ENCODE peak calls at places on chromosomes 3 and 15, in ten cellular contexts. One of them, this sample, is unnamed.

GRCh38 chr3:101941253-101942039 is 92.1 kb downstream of the NFKBIZ start:
- DNase-seq in SK-N-SH: no peak
- DNase-seq in upper lobe of right lung: no peak
- DNase-seq in IMR-90: peak
- DNase-seq in ascending aorta: no peak
- DNase-seq in sigmoid colon: no peak
- DNase-seq in fibroblast of lung: peak
- DNase-seq in cardiac muscle cell: peak
- DNase-seq in lower lobe of right lung: no peak
- DNase-seq in PC-9: no peak
- DNase-seq in this sample: no peak

GRCh38 chr3:141268281-141268680 is 36.7 kb downstream of the PXYLP1 start:
- DNase-seq in fibroblast of lung: no peak
- DNase-seq in IMR-90: no peak
- DNase-seq in SK-N-SH: no peak
- DNase-seq in ascending aorta: no peak
- DNase-seq in lower lobe of right lung: no peak
- DNase-seq in upper lobe of right lung: peak
- DNase-seq in cardiac muscle cell: no peak
- DNase-seq in PC-9: no peak
- DNase-seq in sigmoid colon: no peak
- DNase-seq in this sample: no peak

GRCh38 chr15:88693191-88693590 is 54.4 kb downstream of the ISG20 start:
- DNase-seq in lower lobe of right lung: no peak
- DNase-seq in upper lobe of right lung: no peak
- DNase-seq in ascending aorta: no peak
- DNase-seq in PC-9: no peak
- DNase-seq in SK-N-SH: no peak
- DNase-seq in sigmoid colon: no peak
- DNase-seq in fibroblast of lung: no peak
- DNase-seq in cardiac muscle cell: no peak
- DNase-seq in IMR-90: no peak
- DNase-seq in this sample: no peak

GRCh38 chr15:84967380-84967779 is 14.3 kb upstream of the PDE8A start:
- DNase-seq in cardiac muscle cell: no peak
- DNase-seq in IMR-90: no peak
- DNase-seq in PC-9: no peak
- DNase-seq in upper lobe of right lung: no peak
- DNase-seq in lower lobe of right lung: no peak
- DNase-seq in ascending aorta: no peak
- DNase-seq in fibroblast of lung: no peak
- DNase-seq in SK-N-SH: no peak
- DNase-seq in sigmoid colon: no peak
- DNase-seq in this sample: no peak

GRCh38 chr3:126985143-126985985 is 2.4 kb downstream of the PLXNA1 start:
- DNase-seq in fibroblast of lung: no peak
- DNase-seq in sigmoid colon: no peak
- DNase-seq in ascending aorta: no peak
- DNase-seq in upper lobe of right lung: no peak
- DNase-seq in PC-9: no peak
- DNase-seq in lower lobe of right lung: no peak
- DNase-seq in SK-N-SH: peak
- DNase-seq in IMR-90: no peak
- DNase-seq in cardiac muscle cell: no peak
- DNase-seq in this sample: no peak

GRCh38 chr3:113829576-113830354 is 8.8 kb upstream of the GRAMD1C start:
- DNase-seq in sigmoid colon: no peak
- DNase-seq in lower lobe of right lung: no peak
- DNase-seq in upper lobe of right lung: no peak
- DNase-seq in IMR-90: no peak
- DNase-seq in ascending aorta: no peak
- DNase-seq in SK-N-SH: no peak
- DNase-seq in cardiac muscle cell: peak
- DNase-seq in fibroblast of lung: no peak
- DNase-seq in PC-9: no peak
- DNase-seq in this sample: no peak

GRCh38 chr3:71725279-71725991 is at the start of gene EIF4E3:
- DNase-seq in sigmoid colon: peak
- DNase-seq in fibroblast of lung: peak
- DNase-seq in cardiac muscle cell: peak
- DNase-seq in PC-9: no peak
- DNase-seq in SK-N-SH: peak
- DNase-seq in IMR-90: peak
- DNase-seq in lower lobe of right lung: peak
- DNase-seq in upper lobe of right lung: peak
- DNase-seq in ascending aorta: peak
- DNase-seq in this sample: peak

GRCh38 chr3:47780727-47781325 is 867 bp downstream of the SMARCC1 start:
- DNase-seq in sigmoid colon: no peak
- DNase-seq in SK-N-SH: peak
- DNase-seq in PC-9: no peak
- DNase-seq in lower lobe of right lung: no peak
- DNase-seq in ascending aorta: no peak
- DNase-seq in cardiac muscle cell: peak
- DNase-seq in upper lobe of right lung: no peak
- DNase-seq in fibroblast of lung: peak
- DNase-seq in IMR-90: peak
- DNase-seq in this sample: no peak

GRCh38 chr3:50356553-50356952 is 2.8 kb downstream of the TMEM115 start:
- DNase-seq in IMR-90: no peak
- DNase-seq in upper lobe of right lung: no peak
- DNase-seq in sigmoid colon: no peak
- DNase-seq in fibroblast of lung: no peak
- DNase-seq in lower lobe of right lung: no peak
- DNase-seq in ascending aorta: no peak
- DNase-seq in cardiac muscle cell: peak
- DNase-seq in PC-9: no peak
- DNase-seq in SK-N-SH: no peak
- DNase-seq in this sample: no peak

GRCh38 chr3:44648564-44649229 is at the start of gene ZNF35:
- DNase-seq in PC-9: peak
- DNase-seq in cardiac muscle cell: peak
- DNase-seq in fibroblast of lung: peak
- DNase-seq in ascending aorta: peak
- DNase-seq in SK-N-SH: peak
- DNase-seq in lower lobe of right lung: peak
- DNase-seq in sigmoid colon: peak
- DNase-seq in upper lobe of right lung: peak
- DNase-seq in IMR-90: peak
- DNase-seq in this sample: peak

GRCh38 chr3:149703474-149703873 is 45.6 kb upstream of the WWTR1 start:
- DNase-seq in SK-N-SH: no peak
- DNase-seq in sigmoid colon: peak
- DNase-seq in cardiac muscle cell: peak
- DNase-seq in fibroblast of lung: peak
- DNase-seq in IMR-90: peak
- DNase-seq in upper lobe of right lung: no peak
- DNase-seq in PC-9: no peak
- DNase-seq in ascending aorta: no peak
- DNase-seq in lower lobe of right lung: no peak
- DNase-seq in this sample: no peak

GRCh38 chr15:71899665-71900064 is 89.3 kb downstream of the NR2E3 start:
- DNase-seq in lower lobe of right lung: no peak
- DNase-seq in upper lobe of right lung: no peak
- DNase-seq in sigmoid colon: no peak
- DNase-seq in SK-N-SH: no peak
- DNase-seq in IMR-90: no peak
- DNase-seq in ascending aorta: no peak
- DNase-seq in fibroblast of lung: no peak
- DNase-seq in cardiac muscle cell: no peak
- DNase-seq in PC-9: no peak
- DNase-seq in this sample: no peak

GRCh38 chr3:37887062-37887461 is 25.4 kb downstream of the CTDSPL start:
- DNase-seq in cardiac muscle cell: no peak
- DNase-seq in SK-N-SH: no peak
- DNase-seq in IMR-90: no peak
- DNase-seq in PC-9: no peak
- DNase-seq in sigmoid colon: no peak
- DNase-seq in fibroblast of lung: no peak
- DNase-seq in ascending aorta: no peak
- DNase-seq in lower lobe of right lung: peak
- DNase-seq in upper lobe of right lung: peak
- DNase-seq in this sample: no peak

GRCh38 chr15:71152542-71152941 is 37.3 kb downstream of the THSD4 start:
- DNase-seq in SK-N-SH: no peak
- DNase-seq in upper lobe of right lung: no peak
- DNase-seq in IMR-90: no peak
- DNase-seq in sigmoid colon: no peak
- DNase-seq in fibroblast of lung: no peak
- DNase-seq in lower lobe of right lung: no peak
- DNase-seq in cardiac muscle cell: peak
- DNase-seq in ascending aorta: no peak
- DNase-seq in PC-9: no peak
- DNase-seq in this sample: no peak

GRCh38 chr3:98188553-98188952 is 22.1 kb downstream of the OR5H15 start:
- DNase-seq in lower lobe of right lung: no peak
- DNase-seq in fibroblast of lung: no peak
- DNase-seq in PC-9: no peak
- DNase-seq in ascending aorta: no peak
- DNase-seq in cardiac muscle cell: no peak
- DNase-seq in sigmoid colon: no peak
- DNase-seq in SK-N-SH: peak
- DNase-seq in upper lobe of right lung: no peak
- DNase-seq in IMR-90: no peak
- DNase-seq in this sample: no peak
- TF ChIP-seq CTCF in lower lobe of right lung: peak
- TF ChIP-seq CTCF in fibroblast of lung: no peak
- TF ChIP-seq CTCF in PC-9: peak
- TF ChIP-seq CTCF in ascending aorta: no peak
- TF ChIP-seq CTCF in cardiac muscle cell: no peak
- TF ChIP-seq CTCF in sigmoid colon: no peak
- TF ChIP-seq CTCF in SK-N-SH: peak
- TF ChIP-seq CTCF in upper lobe of right lung: peak
- TF ChIP-seq CTCF in IMR-90: peak
- TF ChIP-seq CTCF in this sample: no peak

DNA sequence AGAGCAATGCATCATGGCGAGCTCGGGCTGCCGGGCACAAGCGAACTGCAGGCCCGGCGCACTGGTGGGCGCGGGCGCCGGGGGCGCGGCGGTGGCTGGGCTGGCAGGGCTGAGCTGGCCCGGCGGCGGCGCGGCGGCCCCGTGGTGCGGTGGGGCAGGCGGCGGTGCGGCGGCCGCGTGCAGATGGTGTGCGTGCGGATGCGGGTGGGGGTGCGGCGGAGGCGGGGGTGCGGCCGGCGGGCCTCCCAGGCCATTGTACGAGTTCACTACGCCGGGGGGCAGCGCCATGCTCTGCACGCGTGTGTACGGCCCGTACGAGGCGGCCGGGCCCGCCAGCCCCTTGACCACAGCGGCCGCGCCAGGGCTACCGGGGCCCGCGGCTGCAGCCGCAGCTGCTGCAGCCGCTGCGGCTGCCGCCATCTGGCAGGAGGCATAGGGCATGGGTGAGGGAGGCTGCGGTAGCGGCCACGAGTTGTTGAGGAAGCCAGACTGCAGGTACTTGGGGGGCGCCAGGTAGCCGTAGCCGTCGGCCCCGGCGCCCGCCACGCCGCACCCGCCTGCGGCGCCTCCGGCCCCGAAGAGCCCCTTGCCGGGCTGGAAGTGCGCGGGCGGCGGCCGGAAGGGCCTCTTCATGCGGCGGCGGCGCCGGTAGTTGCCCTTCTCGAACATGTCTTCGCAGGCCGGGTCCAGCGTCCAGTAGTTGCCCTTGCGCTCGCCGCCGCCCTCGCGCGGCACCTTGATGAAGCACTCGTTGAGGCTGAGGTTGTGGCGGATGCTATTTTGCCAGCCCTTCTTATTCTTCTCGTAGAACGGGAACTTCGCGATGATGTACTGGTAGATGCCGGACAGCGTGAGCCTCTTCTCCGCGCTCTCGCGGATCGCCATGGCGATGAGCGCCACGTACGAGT is 1.0 kb downstream of the FOXL2 start:
- DNase-seq in fibroblast of lung: peak
- DNase-seq in PC-9: no peak
- DNase-seq in upper lobe of right lung: no peak
- DNase-seq in cardiac muscle cell: no peak
- DNase-seq in sigmoid colon: no peak
- DNase-seq in ascending aorta: no peak
- DNase-seq in lower lobe of right lung: no peak
- DNase-seq in IMR-90: peak
- DNase-seq in SK-N-SH: peak
- DNase-seq in this sample: peak
- H3K27ac ChIP-seq in fibroblast of lung: no peak
- H3K27ac ChIP-seq in PC-9: no peak
- H3K27ac ChIP-seq in upper lobe of right lung: no peak
- H3K27ac ChIP-seq in cardiac muscle cell: no peak
- H3K27ac ChIP-seq in sigmoid colon: no peak
- H3K27ac ChIP-seq in ascending aorta: no peak
- H3K27ac ChIP-seq in lower lobe of right lung: no peak
- H3K27ac ChIP-seq in IMR-90: no peak
- H3K27ac ChIP-seq in SK-N-SH: no peak
- H3K27ac ChIP-seq in this sample: no peak

GRCh38 chr15:101652098-101652782 is at the start of gene TM2D3:
- DNase-seq in cardiac muscle cell: peak
- DNase-seq in PC-9: peak
- DNase-seq in sigmoid colon: peak
- DNase-seq in IMR-90: peak
- DNase-seq in lower lobe of right lung: peak
- DNase-seq in ascending aorta: peak
- DNase-seq in fibroblast of lung: peak
- DNase-seq in SK-N-SH: peak
- DNase-seq in upper lobe of right lung: peak
- DNase-seq in this sample: peak
- TF ChIP-seq CTCF in cardiac muscle cell: peak
- TF ChIP-seq CTCF in PC-9: peak
- TF ChIP-seq CTCF in sigmoid colon: peak
- TF ChIP-seq CTCF in IMR-90: peak
- TF ChIP-seq CTCF in lower lobe of right lung: peak
- TF ChIP-seq CTCF in ascending aorta: peak
- TF ChIP-seq CTCF in fibroblast of lung: peak
- TF ChIP-seq CTCF in SK-N-SH: peak
- TF ChIP-seq CTCF in upper lobe of right lung: peak
- TF ChIP-seq CTCF in this sample: peak

DNA sequence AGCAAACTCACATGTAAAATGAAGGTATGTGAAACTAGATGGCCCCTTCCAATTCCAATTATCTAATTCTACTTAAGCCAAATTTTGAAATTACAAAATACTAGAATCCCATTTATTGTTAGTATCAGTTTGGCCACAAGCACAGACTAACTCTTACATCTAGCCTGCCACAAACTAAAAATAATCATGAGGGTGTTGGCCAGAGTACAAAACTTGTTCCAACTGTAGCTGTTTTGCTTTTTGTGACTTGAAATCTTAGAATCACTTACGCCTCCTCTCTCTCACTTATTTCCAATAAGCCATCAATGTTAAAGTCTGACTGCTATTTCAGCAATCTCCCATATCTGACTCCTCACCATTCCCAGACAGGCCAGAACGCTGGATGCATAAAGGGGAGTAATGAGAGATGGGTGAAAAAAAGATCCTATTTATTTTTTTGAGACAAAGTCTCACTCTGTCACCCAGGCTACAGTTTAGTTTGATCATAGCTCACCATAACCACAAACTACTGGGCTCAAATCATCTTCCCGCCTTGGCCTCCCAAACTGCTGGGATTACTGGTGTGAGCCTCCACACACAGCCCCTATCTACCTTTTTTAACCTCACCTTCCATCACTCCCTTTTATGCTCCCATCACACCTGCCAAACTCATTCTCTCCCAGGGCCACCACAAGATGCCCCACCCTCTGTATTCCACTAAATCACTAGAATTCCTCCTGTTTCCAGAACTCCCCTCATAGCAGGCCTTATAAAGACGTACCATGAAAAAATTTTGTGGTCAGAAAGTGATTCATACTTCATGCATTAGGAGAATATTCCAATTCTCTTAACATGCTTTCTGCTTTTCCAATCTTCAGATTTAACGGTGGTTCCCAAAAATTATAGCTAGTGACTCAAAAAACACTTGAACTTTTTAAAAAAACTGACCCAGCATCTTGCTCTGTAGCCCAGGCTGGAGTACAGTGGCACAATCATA is 36.5 kb downstream of the ATOSA start:
- DNase-seq in fibroblast of lung: peak
- DNase-seq in PC-9: no peak
- DNase-seq in ascending aorta: no peak
- DNase-seq in SK-N-SH: no peak
- DNase-seq in cardiac muscle cell: peak
- DNase-seq in upper lobe of right lung: no peak
- DNase-seq in sigmoid colon: no peak
- DNase-seq in IMR-90: peak
- DNase-seq in lower lobe of right lung: no peak
- DNase-seq in this sample: no peak
- H3K27ac ChIP-seq in fibroblast of lung: peak
- H3K27ac ChIP-seq in PC-9: no peak
- H3K27ac ChIP-seq in ascending aorta: peak
- H3K27ac ChIP-seq in SK-N-SH: peak
- H3K27ac ChIP-seq in cardiac muscle cell: no peak
- H3K27ac ChIP-seq in upper lobe of right lung: peak
- H3K27ac ChIP-seq in sigmoid colon: peak
- H3K27ac ChIP-seq in IMR-90: peak
- H3K27ac ChIP-seq in lower lobe of right lung: no peak
- H3K27ac ChIP-seq in this sample: no peak